ENCODE peak calls at places on chromosomes 2 and 18, in four cellular contexts. L is GM23338, B is MM.1S, U is PC-3. K is an unnamed sample.

GRCh38 chr2:202609381-202610145 is 25.2 kb upstream of the FAM117B start:
- DNase-seq in U (no peak), B (no peak), L (no peak), K (no peak)

GRCh38 chr2:24176326-24176725 is 1.5 kb downstream of the FAM228A start:
- DNase-seq in U (no peak), B (no peak), L (no peak), K (no peak)

GRCh38 chr2:222709191-222709891 is 37.9 kb downstream of the MOGAT1 start:
- DNase-seq in U (peak; percentile 14), L (peak; percentile 42), B (no peak), K (peak; percentile 57)

GRCh38 chr2:31429759-31430438 is 15.4 kb upstream of the XDH start:
- DNase-seq in B (peak; percentile 86), U (peak; percentile 95), L (no peak), K (peak; percentile 86)

GRCh38 chr2:162234620-162235462 is 8.4 kb downstream of the FAP start:
- DNase-seq in L (no peak), U (no peak), B (no peak), K (no peak)

GRCh38 chr2:111975053-111975552 is 76.7 kb downstream of the MERTK start:
- DNase-seq in B (no peak), L (no peak), U (peak; percentile 97), K (peak; percentile 91)

GRCh38 chr2:159445307-159445706 is 158.8 kb upstream of the WDSUB1 start:
- DNase-seq in L (no peak), B (peak; percentile 59), U (no peak), K (no peak)

GRCh38 chr2:101516833-101517690 is 42.1 kb upstream of the RFX8 start:
- DNase-seq in L (no peak), B (no peak), U (peak; percentile 97), K (peak; percentile 53)

GRCh38 chr2:153543639-153544071 is 65.1 kb upstream of the RPRM start:
- DNase-seq in L (peak; percentile 41), B (no peak), U (peak; percentile 70), K (no peak)

GRCh38 chr2:229425573-229425972 is 154.5 kb upstream of the PID1 start:
- DNase-seq in L (no peak), B (no peak), U (no peak), K (no peak)

GRCh38 chr2:32064021-32064678 is 794 bp downstream of the SPAST start:
- DNase-seq in U (no peak), L (no peak), B (peak; percentile 26), K (peak; percentile 6)

GRCh38 chr2:23684540-23685176 is 242.3 kb downstream of the ATAD2B start:
- DNase-seq in U (no peak), L (no peak), B (no peak), K (no peak)

GRCh38 chr2:121400206-121400605 is 115.2 kb upstream of the TFCP2L1 start:
- DNase-seq in B (no peak), L (no peak), U (no peak), K (no peak)

GRCh38 chr2:190277234-190278112 is 42.2 kb downstream of the HIBCH start:
- DNase-seq in B (peak; percentile 76), U (peak; percentile 58), L (peak; percentile 68), K (no peak)

GRCh38 chr18:34738173-34738894 is 28.2 kb downstream of the DTNA start:
- DNase-seq in B (no peak), U (peak; percentile 34), L (no peak), K (peak; percentile 34)

GRCh38 chr2:166057363-166058169 is 70.3 kb downstream of the SCN1A start:
- DNase-seq in U (peak; percentile 68), L (peak; percentile 42), B (peak; percentile 38), K (no peak)

GRCh38 chr2:209965723-209966122 is 36.7 kb upstream of the RPE start:
- DNase-seq in U (no peak), B (no peak), L (no peak), K (no peak)

GRCh38 chr2:134243244-134243643 is 10.6 kb upstream of the MGAT5 start:
- DNase-seq in U (no peak), L (no peak), B (no peak), K (no peak)

GRCh38 chr2:36446258-36446657 is 90.7 kb downstream of the CRIM1 start:
- DNase-seq in B (no peak), L (no peak), U (no peak), K (no peak)

GRCh38 chr2:113233593-113234550 is 44.8 kb downstream of the PAX8 start:
- DNase-seq in B (no peak), U (no peak), L (no peak), K (peak; percentile 38)

GRCh38 chr2:68556384-68556783 is 87.0 kb upstream of the PROKR1 start:
- DNase-seq in B (no peak), L (no peak), U (peak; percentile 41), K (no peak)

GRCh38 chr2:70089220-70089945 is 2.1 kb downstream of the PCBP1 start:
- DNase-seq in U (peak; percentile 23), L (peak; percentile 76), B (peak; percentile 36), K (no peak)

GRCh38 chr2:41496908-41497307 is 550.9 kb upstream of the PKDCC start:
- DNase-seq in B (peak; percentile 41), L (no peak), U (peak; percentile 2), K (no peak)

GRCh38 chr2:233901884-233902283 is 15.3 kb upstream of the TRPM8 start:
- DNase-seq in B (no peak), L (no peak), U (no peak), K (no peak)

GRCh38 chr2:137945229-137945628 is 19.0 kb upstream of the HNMT start:
- DNase-seq in L (no peak), U (no peak), B (no peak), K (no peak)

GRCh38 chr18:903703-904102 is 968 bp upstream of the ADCYAP1 start:
- DNase-seq in L (peak; percentile 83), U (peak; percentile 57), B (no peak), K (peak; percentile 48)

GRCh38 chr2:217142649-217143266 is 282.9 kb upstream of the TNP1 start:
- DNase-seq in B (no peak), U (peak; percentile 65), L (peak; percentile 75), K (no peak)

GRCh38 chr2:96549967-96550786 is 13.6 kb downstream of the ARID5A start:
- DNase-seq in U (peak; percentile 82), L (peak; percentile 95), B (no peak), K (peak; percentile 65)

GRCh38 chr2:170744248-170745002 is 25.8 kb upstream of the ERICH2 start:
- DNase-seq in B (no peak), U (no peak), L (no peak), K (no peak)

GRCh38 chr2:30666307-30666874 is 140.9 kb downstream of the CAPN13 start:
- DNase-seq in B (peak; percentile 40), U (peak; percentile 98), L (peak; percentile 40), K (no peak)

GRCh38 chr2:119366161-119366648 is 429 bp downstream of the C2orf76 start:
- DNase-seq in B (peak; percentile 21), L (peak; percentile 13), U (peak; percentile 41), K (no peak)

GRCh38 chr2:174535757-174536703 is 49.2 kb upstream of the GPR155 start:
- DNase-seq in B (peak; percentile 80), L (no peak), U (peak; percentile 7), K (peak; percentile 13)

GRCh38 chr2:164145093-164145987 is 409.5 kb upstream of the FIGN start:
- DNase-seq in U (no peak), B (peak; percentile 50), L (no peak), K (no peak)

GRCh38 chr18:78558948-78559347 is 420.7 kb upstream of the SALL3 start:
- DNase-seq in B (no peak), U (no peak), L (no peak), K (no peak)

GRCh38 chr2:31227110-31227509 is 6.8 kb upstream of the EHD3 start:
- DNase-seq in L (no peak), B (no peak), U (no peak), K (no peak)

GRCh38 chr2:122028371-122029102 is 273.1 kb downstream of the TSN start:
- DNase-seq in U (peak; percentile 33), B (no peak), L (no peak), K (no peak)

GRCh38 chr2:100240386-100240785 is 81.9 kb downstream of the LONRF2 start:
- DNase-seq in L (no peak), U (no peak), B (no peak), K (no peak)

GRCh38 chr2:98944786-98945185 is 8.8 kb upstream of the CRACDL start:
- DNase-seq in U (no peak), L (no peak), B (no peak), K (no peak)

GRCh38 chr2:96764253-96764637 is 3.5 kb downstream of the CNNM4 start:
- DNase-seq in L (peak; percentile 41), B (no peak), U (peak; percentile 39), K (peak; percentile 79)

DNA sequence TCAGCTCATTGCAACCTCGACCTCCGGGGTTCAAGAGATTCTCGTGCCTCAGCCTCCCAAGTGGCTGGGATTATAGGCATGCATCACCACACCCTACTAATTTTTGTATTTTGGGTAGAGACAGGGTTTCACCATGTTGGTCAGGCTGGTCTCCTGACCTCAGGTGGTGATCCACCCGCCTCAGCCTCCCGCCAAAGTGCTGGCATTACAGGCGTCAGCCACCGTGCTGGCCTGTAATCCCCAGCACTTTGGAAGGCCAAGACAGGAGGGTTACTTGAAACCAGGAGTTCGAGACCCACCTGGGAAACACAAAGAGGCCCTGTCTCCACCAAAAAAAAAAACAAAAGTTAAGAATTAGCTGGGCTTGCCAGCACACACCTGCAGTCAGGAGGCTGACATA is 18.5 kb downstream of the USP34 start:
- DNase-seq in B (no peak), L (no peak), U (no peak), K (no peak)
- H4K20me1 ChIP-seq in B (peaks cover 16% of the 10 kb centered on the region), L (peaks cover 70% of the 10 kb centered on the region), U (peaks cover 4% of the 10 kb centered on the region), K (peaks cover 68% of the 10 kb centered on the region)

GRCh38 chr2:10765914-10766313 is 44.5 kb downstream of the ATP6V1C2 start:
- DNase-seq in U (no peak), L (no peak), B (no peak), K (no peak)
- H3K9me2 ChIP-seq in U (no peaks in the 10 kb centered on the region), L (no peaks in the 10 kb centered on the region), B (no peaks in the 10 kb centered on the region), K (no peaks in the 10 kb centered on the region)

DNA sequence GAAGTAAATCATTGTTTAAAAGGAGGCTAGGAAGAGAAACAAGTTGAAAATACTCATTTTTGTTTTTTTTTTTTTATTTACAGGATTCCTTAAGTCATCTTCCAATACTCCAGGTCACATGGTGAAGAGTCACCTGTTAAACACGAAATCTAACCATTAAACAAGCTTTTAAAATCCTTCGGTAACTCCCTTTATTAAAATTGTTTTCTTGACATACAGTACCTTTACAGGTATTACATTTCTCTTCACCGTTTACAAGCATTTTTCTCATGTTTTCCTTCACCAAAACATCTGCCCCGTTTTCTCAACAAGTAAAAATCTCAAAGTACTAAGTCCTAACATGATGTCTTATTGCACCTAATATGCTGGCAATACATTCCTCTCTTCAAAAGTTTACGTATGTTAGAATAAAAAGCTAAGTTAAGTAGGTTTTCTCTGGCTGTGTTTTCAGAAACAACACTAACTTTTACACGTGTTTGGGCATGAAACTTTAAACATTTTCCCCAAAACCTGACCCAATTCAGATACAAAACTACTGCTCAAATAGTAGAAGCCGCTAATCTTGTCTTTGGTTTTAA is 1.1 kb downstream of the PUM2 start:
- DNase-seq in L (no peak), B (peak; percentile 12), U (peak; percentile 46), K (peak; percentile 36)
- H4K20me1 ChIP-seq in L (peaks cover 36% of the 10 kb centered on the region), B (peaks cover 46% of the 10 kb centered on the region), U (peaks cover 48% of the 10 kb centered on the region), K (peaks cover 53% of the 10 kb centered on the region)

GRCh38 chr2:109246176-109246575 is 117.2 kb downstream of the SH3RF3 start:
- DNase-seq in B (no peak), L (no peak), U (no peak), K (no peak)

GRCh38 chr2:109247812-109248211 is 118.8 kb downstream of the SH3RF3 start:
- DNase-seq in L (no peak), U (no peak), B (no peak), K (no peak)

GRCh38 chr2:109244750-109245382 is 115.9 kb downstream of the SH3RF3 start:
- DNase-seq in B (no peak), L (no peak), U (no peak), K (no peak)

GRCh38 chr2:109247340-109247739 is 118.3 kb downstream of the SH3RF3 start:
- DNase-seq in L (no peak), B (no peak), U (no peak), K (no peak)

GRCh38 chr2:109246616-109247015 is 117.6 kb downstream of the SH3RF3 start:
- DNase-seq in U (no peak), B (no peak), L (no peak), K (no peak)
- H3K9me2 ChIP-seq in U (no peaks in the 10 kb centered on the region), B (no peaks in the 10 kb centered on the region), L (peaks cover 3% of the 10 kb centered on the region), K (no peaks in the 10 kb centered on the region)